ENCODE peak calls at places on chromosomes 11 and 22, in six cellular contexts. E is neural crest cell; L is activated T-cell treated with anti-CD3 and anti-CD28 coated beads for 1 hour; V is adrenal gland; M is left cardiac atrium; B is activated CD4-positive, alpha-beta T cell treated with anti-CD3 and anti-CD28 coated beads, Interleukin-2, amount 10 ng/mL, durations not matched to agents 7 days and 5 days. W is an unnamed sample.

GRCh38 chr22:20239063-20239950 is 28.8 kb downstream of the RTN4R start:
- DNase-seq in E (no peak), L (no peak), V (no peak), M (peak), B (no peak), W (no peak)

GRCh38 chr11:83736689-83737088 is 450.5 kb upstream of the CCDC90B start:
- DNase-seq in E (no peak), L (no peak), V (no peak), M (no peak), B (no peak), W (no peak)

GRCh38 chr11:17272823-17273222 is 3.7 kb upstream of the NUCB2 start:
- DNase-seq in E (no peak), L (no peak), V (no peak), M (no peak), B (no peak), W (no peak)

GRCh38 chr22:24554316-24555159 is at the start of gene GUCD1:
- DNase-seq in E (peak), L (peak), V (peak), M (no peak), B (peak), W (no peak)

GRCh38 chr11:68589817-68590216 is 94.5 kb upstream of the GAL start:
- DNase-seq in E (no peak), L (no peak), V (no peak), M (no peak), B (no peak), W (no peak)

GRCh38 chr11:68266121-68266891 is 5.5 kb downstream of the C11orf24 start:
- DNase-seq in E (no peak), L (no peak), V (no peak), M (no peak), B (no peak), W (no peak)

GRCh38 chr11:8440649-8441048 is 153.4 kb downstream of the STK33 start:
- DNase-seq in E (no peak), L (no peak), V (no peak), M (no peak), B (no peak), W (no peak)

GRCh38 chr11:111736621-111737055 is 29.6 kb downstream of the PPP2R1B start:
- DNase-seq in E (no peak), L (no peak), V (no peak), M (no peak), B (no peak), W (no peak)

GRCh38 chr11:12377106-12377823 is at the start of gene PARVA:
- DNase-seq in E (peak), L (no peak), V (peak), M (peak), B (no peak), W (peak)

GRCh38 chr11:115141715-115142114 is 362.5 kb downstream of the CADM1 start:
- DNase-seq in E (no peak), L (no peak), V (no peak), M (no peak), B (no peak), W (no peak)

GRCh38 chr22:31442768-31443489 is 43.5 kb downstream of the DRG1 start:
- DNase-seq in E (no peak), L (no peak), V (no peak), M (peak), B (no peak), W (no peak)

GRCh38 chr22:11629661-11630385 is 3898.2 kb upstream of the OR11H1 start:
- DNase-seq in E (no peak), L (no peak), V (no peak), M (no peak), B (no peak), W (no peak)

GRCh38 chr11:19821412-19821875 is 108.8 kb downstream of the NAV2 start:
- DNase-seq in E (no peak), L (no peak), V (no peak), M (no peak), B (no peak), W (no peak)

GRCh38 chr11:120332822-120333716 is 3.1 kb upstream of the ARHGEF12 start:
- DNase-seq in E (no peak), L (no peak), V (no peak), M (no peak), B (no peak), W (no peak)

GRCh38 chr11:33449798-33450197 is 192.6 kb downstream of the HIPK3 start:
- DNase-seq in E (no peak), L (no peak), V (no peak), M (no peak), B (no peak), W (peak)

GRCh38 chr22:50422961-50423815 is 51.6 kb downstream of the SBF1 start:
- DNase-seq in E (no peak), L (no peak), V (no peak), M (no peak), B (no peak), W (no peak)

GRCh38 chr11:69483170-69483569 is 1.7 kb downstream of the LINC01488 start:
- DNase-seq in E (no peak), L (no peak), V (no peak), M (no peak), B (no peak), W (no peak)

GRCh38 chr22:41285441-41285819 is 557 bp downstream of the RANGAP1 start:
- DNase-seq in E (no peak), L (peak), V (peak), M (peak), B (peak), W (peak)

GRCh38 chr11:66607126-66607834 is 9.2 kb upstream of the RBM14 start:
- DNase-seq in E (no peak), L (no peak), V (peak), M (peak), B (no peak), W (peak)

GRCh38 chr11:10925149-10925926 is 67.5 kb upstream of the ZBED5 start:
- DNase-seq in E (no peak), L (no peak), V (no peak), M (no peak), B (no peak), W (no peak)

GRCh38 chr11:45168366-45169130 is 22.1 kb downstream of the PRDM11 start:
- DNase-seq in E (no peak), L (no peak), V (no peak), M (no peak), B (no peak), W (no peak)

GRCh38 chr22:47624277-47625012 is 862.0 kb downstream of the TBC1D22A start:
- DNase-seq in E (no peak), L (no peak), V (no peak), M (no peak), B (no peak), W (no peak)

GRCh38 chr22:24201681-24202590 is 20.6 kb downstream of the SUSD2 start:
- DNase-seq in E (no peak), L (no peak), V (no peak), M (no peak), B (no peak), W (no peak)

GRCh38 chr22:38706101-38706884 is 549 bp downstream of the GTPBP1 start:
- DNase-seq in E (peak), L (no peak), V (peak), M (peak), B (peak), W (peak)

GRCh38 chr11:134207538-134208239 is 16.1 kb downstream of the NCAPD3 start:
- DNase-seq in E (peak), L (peak), V (peak), M (peak), B (peak), W (no peak)

GRCh38 chr22:37887610-37888378 is 18.3 kb upstream of the MICALL1 start:
- DNase-seq in E (no peak), L (no peak), V (no peak), M (no peak), B (no peak), W (no peak)

GRCh38 chr11:93773601-93774200 is 10.4 kb upstream of the MED17 start:
- DNase-seq in E (no peak), L (no peak), V (no peak), M (no peak), B (no peak), W (no peak)

GRCh38 chr22:32990187-32990586 is 68.0 kb downstream of the SYN3 start:
- DNase-seq in E (no peak), L (no peak), V (no peak), M (no peak), B (no peak), W (no peak)

GRCh38 chr11:113632981-113633380 is 73.1 kb downstream of the TMPRSS5 start:
- DNase-seq in E (no peak), L (no peak), V (no peak), M (no peak), B (no peak), W (no peak)